ENCODE peak calls at places on chromosomes 13 and 19, in ten cellular contexts. One of them, this sample, is unnamed.

GRCh38 chr13:112653821-112654220 is 36.0 kb upstream of the ATP11A start:
- DNase-seq in prostate gland: no peak
- DNase-seq in Peyer's patch: no peak
- DNase-seq in esophagus squamous epithelium: no peak
- DNase-seq in spleen: no peak
- DNase-seq in endothelial cell of umbilical vein: no peak
- DNase-seq in tibial nerve: no peak
- DNase-seq in heart left ventricle: no peak
- DNase-seq in A549: no peak
- DNase-seq in uterus: no peak
- DNase-seq in this sample: no peak

GRCh38 chr19:5128932-5129389 is 160.0 kb downstream of the KDM4B start:
- DNase-seq in prostate gland: no peak
- DNase-seq in Peyer's patch: no peak
- DNase-seq in esophagus squamous epithelium: no peak
- DNase-seq in spleen: no peak
- DNase-seq in endothelial cell of umbilical vein: peak; percentile 38
- DNase-seq in tibial nerve: no peak
- DNase-seq in heart left ventricle: peak; percentile 37
- DNase-seq in A549: no peak
- DNase-seq in uterus: peak; percentile 49
- DNase-seq in this sample: no peak

GRCh38 chr19:42555801-42556200 is 27.5 kb upstream of the CEACAM1 start:
- DNase-seq in prostate gland: no peak
- DNase-seq in Peyer's patch: no peak
- DNase-seq in esophagus squamous epithelium: no peak
- DNase-seq in spleen: no peak
- DNase-seq in endothelial cell of umbilical vein: no peak
- DNase-seq in tibial nerve: no peak
- DNase-seq in heart left ventricle: no peak
- DNase-seq in A549: no peak
- DNase-seq in uterus: no peak
- DNase-seq in this sample: no peak

GRCh38 chr13:91247768-91248167 is 99.7 kb upstream of the MIR17HG start:
- DNase-seq in prostate gland: no peak
- DNase-seq in Peyer's patch: no peak
- DNase-seq in esophagus squamous epithelium: no peak
- DNase-seq in spleen: no peak
- DNase-seq in endothelial cell of umbilical vein: peak; percentile 33
- DNase-seq in tibial nerve: no peak
- DNase-seq in heart left ventricle: no peak
- DNase-seq in A549: no peak
- DNase-seq in uterus: no peak
- DNase-seq in this sample: no peak

GRCh38 chr19:46896076-46896794 is 35.4 kb downstream of the ARHGAP35 start:
- DNase-seq in prostate gland: no peak
- DNase-seq in Peyer's patch: no peak
- DNase-seq in esophagus squamous epithelium: no peak
- DNase-seq in spleen: no peak
- DNase-seq in endothelial cell of umbilical vein: no peak
- DNase-seq in tibial nerve: no peak
- DNase-seq in heart left ventricle: no peak
- DNase-seq in A549: no peak
- DNase-seq in uterus: no peak
- DNase-seq in this sample: no peak

GRCh38 chr13:20585371-20585770 is 18.4 kb downstream of the IFT88 start:
- DNase-seq in prostate gland: no peak
- DNase-seq in Peyer's patch: no peak
- DNase-seq in esophagus squamous epithelium: no peak
- DNase-seq in spleen: no peak
- DNase-seq in endothelial cell of umbilical vein: no peak
- DNase-seq in tibial nerve: no peak
- DNase-seq in heart left ventricle: no peak
- DNase-seq in A549: no peak
- DNase-seq in uterus: no peak
- DNase-seq in this sample: no peak

GRCh38 chr19:29211562-29212416 is 1.2 kb downstream of the UQCRFS1 start:
- DNase-seq in prostate gland: no peak
- DNase-seq in Peyer's patch: no peak
- DNase-seq in esophagus squamous epithelium: no peak
- DNase-seq in spleen: no peak
- DNase-seq in endothelial cell of umbilical vein: no peak
- DNase-seq in tibial nerve: no peak
- DNase-seq in heart left ventricle: no peak
- DNase-seq in A549: peak; percentile 60
- DNase-seq in uterus: no peak
- DNase-seq in this sample: no peak

GRCh38 chr13:75788494-75788991 is 152.4 kb downstream of the LMO7 start:
- DNase-seq in prostate gland: no peak
- DNase-seq in Peyer's patch: peak; percentile 68
- DNase-seq in esophagus squamous epithelium: no peak
- DNase-seq in spleen: no peak
- DNase-seq in endothelial cell of umbilical vein: peak; percentile 85
- DNase-seq in tibial nerve: no peak
- DNase-seq in heart left ventricle: peak; percentile 34
- DNase-seq in A549: no peak
- DNase-seq in uterus: no peak
- DNase-seq in this sample: no peak

GRCh38 chr13:103692442-103692841 is 626.2 kb upstream of the SLC10A2 start:
- DNase-seq in prostate gland: no peak
- DNase-seq in Peyer's patch: no peak
- DNase-seq in esophagus squamous epithelium: no peak
- DNase-seq in spleen: no peak
- DNase-seq in endothelial cell of umbilical vein: no peak
- DNase-seq in tibial nerve: no peak
- DNase-seq in heart left ventricle: no peak
- DNase-seq in A549: no peak
- DNase-seq in uterus: no peak
- DNase-seq in this sample: no peak

GRCh38 chr13:73874460-73874859 is 259.7 kb downstream of the KLF12 start:
- DNase-seq in prostate gland: no peak
- DNase-seq in Peyer's patch: no peak
- DNase-seq in esophagus squamous epithelium: no peak
- DNase-seq in spleen: no peak
- DNase-seq in endothelial cell of umbilical vein: no peak
- DNase-seq in tibial nerve: no peak
- DNase-seq in heart left ventricle: no peak
- DNase-seq in A549: no peak
- DNase-seq in uterus: no peak
- DNase-seq in this sample: no peak

GRCh38 chr13:40190656-40191100 is 475.8 kb downstream of the FOXO1 start:
- DNase-seq in prostate gland: peak; percentile 30
- DNase-seq in Peyer's patch: no peak
- DNase-seq in esophagus squamous epithelium: peak; percentile 19
- DNase-seq in spleen: peak; percentile 93
- DNase-seq in endothelial cell of umbilical vein: peak; percentile 89
- DNase-seq in tibial nerve: no peak
- DNase-seq in heart left ventricle: peak; percentile 53
- DNase-seq in A549: no peak
- DNase-seq in uterus: peak; percentile 71
- DNase-seq in this sample: peak; percentile 74

GRCh38 chr13:51532736-51533197 is 51.5 kb upstream of the WDFY2 start:
- DNase-seq in prostate gland: no peak
- DNase-seq in Peyer's patch: no peak
- DNase-seq in esophagus squamous epithelium: no peak
- DNase-seq in spleen: no peak
- DNase-seq in endothelial cell of umbilical vein: no peak
- DNase-seq in tibial nerve: no peak
- DNase-seq in heart left ventricle: no peak
- DNase-seq in A549: no peak
- DNase-seq in uterus: no peak
- DNase-seq in this sample: no peak

GRCh38 chr13:51539887-51540286 is 44.4 kb upstream of the WDFY2 start:
- DNase-seq in prostate gland: no peak
- DNase-seq in Peyer's patch: no peak
- DNase-seq in esophagus squamous epithelium: no peak
- DNase-seq in spleen: no peak
- DNase-seq in endothelial cell of umbilical vein: no peak
- DNase-seq in tibial nerve: no peak
- DNase-seq in heart left ventricle: no peak
- DNase-seq in A549: no peak
- DNase-seq in uterus: no peak
- DNase-seq in this sample: no peak

GRCh38 chr13:51538626-51539179 is 45.6 kb upstream of the WDFY2 start:
- DNase-seq in prostate gland: no peak
- DNase-seq in Peyer's patch: no peak
- DNase-seq in esophagus squamous epithelium: no peak
- DNase-seq in spleen: no peak
- DNase-seq in endothelial cell of umbilical vein: no peak
- DNase-seq in tibial nerve: no peak
- DNase-seq in heart left ventricle: no peak
- DNase-seq in A549: no peak
- DNase-seq in uterus: no peak
- DNase-seq in this sample: no peak

GRCh38 chr13:51534075-51534817 is 50.0 kb upstream of the WDFY2 start:
- DNase-seq in prostate gland: no peak
- DNase-seq in Peyer's patch: no peak
- DNase-seq in esophagus squamous epithelium: no peak
- DNase-seq in spleen: peak; percentile 81
- DNase-seq in endothelial cell of umbilical vein: no peak
- DNase-seq in tibial nerve: no peak
- DNase-seq in heart left ventricle: peak; percentile 27
- DNase-seq in A549: no peak
- DNase-seq in uterus: no peak
- DNase-seq in this sample: no peak
- H3K4me1 ChIP-seq in prostate gland: no peaks in the 10 kb centered on the region
- H3K4me1 ChIP-seq in Peyer's patch: no peaks in the 10 kb centered on the region
- H3K4me1 ChIP-seq in esophagus squamous epithelium: no peaks in the 10 kb centered on the region
- H3K4me1 ChIP-seq in spleen: peaks cover 10% of the 10 kb centered on the region
- H3K4me1 ChIP-seq in endothelial cell of umbilical vein: no peaks in the 10 kb centered on the region
- H3K4me1 ChIP-seq in tibial nerve: no peaks in the 10 kb centered on the region
- H3K4me1 ChIP-seq in heart left ventricle: no peaks in the 10 kb centered on the region
- H3K4me1 ChIP-seq in A549: peaks cover 11% of the 10 kb centered on the region
- H3K4me1 ChIP-seq in uterus: no peaks in the 10 kb centered on the region
- H3K4me1 ChIP-seq in this sample: no peaks in the 10 kb centered on the region

DNA sequence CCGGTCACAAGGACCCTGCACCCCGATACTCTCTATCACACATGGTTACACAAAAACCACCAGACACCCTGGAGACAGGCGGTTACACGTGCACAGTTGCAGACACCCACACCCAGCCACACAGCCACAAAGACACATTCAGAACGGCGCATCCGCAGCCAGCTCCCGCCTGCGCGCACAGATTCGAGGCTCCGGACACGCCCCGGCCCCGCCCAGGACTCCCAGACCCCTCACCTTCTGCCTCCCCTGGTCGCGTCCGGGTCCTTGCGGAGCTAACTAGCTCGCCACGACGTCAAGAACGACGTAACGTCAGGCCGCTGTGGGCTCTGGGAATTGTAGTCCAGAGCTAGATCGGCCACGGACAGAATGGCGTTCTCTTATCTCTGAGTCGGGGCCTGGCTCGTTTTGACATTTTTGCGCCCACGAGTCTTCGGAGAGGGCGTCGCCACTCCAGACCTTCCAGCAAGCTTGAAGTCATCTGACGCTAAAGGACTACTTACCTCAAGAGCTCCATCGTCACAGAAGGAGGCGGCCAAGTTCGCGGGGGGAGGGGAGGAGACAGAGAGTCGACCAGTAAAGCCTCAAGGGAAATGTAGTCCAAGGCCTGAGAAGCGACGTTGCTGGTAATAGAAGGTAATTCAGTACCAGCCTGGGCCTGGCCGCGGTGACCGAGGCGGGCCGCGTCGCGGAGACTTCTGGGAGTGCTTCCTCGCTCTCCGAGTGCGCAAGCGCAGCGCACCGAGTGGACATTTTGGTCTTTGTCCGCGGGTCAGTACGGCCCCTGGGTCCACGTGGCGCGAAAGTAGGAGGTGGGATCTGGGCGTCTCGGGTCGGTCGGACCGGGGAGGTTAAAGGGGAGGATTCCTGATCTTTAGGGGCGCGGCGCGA is at the start of the genes ZNF146 and ZNF565:
- DNase-seq in prostate gland: peak; percentile 97
- DNase-seq in Peyer's patch: peak; percentile 96
- DNase-seq in esophagus squamous epithelium: peak; percentile 92
- DNase-seq in spleen: peak; percentile 99
- DNase-seq in endothelial cell of umbilical vein: peak; percentile 98
- DNase-seq in tibial nerve: peak; percentile 92
- DNase-seq in heart left ventricle: peak; percentile 98
- DNase-seq in A549: peak; percentile 100
- DNase-seq in uterus: peak; percentile 98
- DNase-seq in this sample: peak; percentile 99
- TF ChIP-seq CTCF in prostate gland: peak; percentile 51
- TF ChIP-seq CTCF in Peyer's patch: peak; percentile 45
- TF ChIP-seq CTCF in esophagus squamous epithelium: peak; percentile 40
- TF ChIP-seq CTCF in spleen: peak; percentile 28
- TF ChIP-seq CTCF in endothelial cell of umbilical vein: no peak
- TF ChIP-seq CTCF in tibial nerve: peak; percentile 20
- TF ChIP-seq CTCF in heart left ventricle: no peak
- TF ChIP-seq CTCF in A549: no peak
- TF ChIP-seq CTCF in uterus: peak; percentile 38
- TF ChIP-seq CTCF in this sample: no peak

DNA sequence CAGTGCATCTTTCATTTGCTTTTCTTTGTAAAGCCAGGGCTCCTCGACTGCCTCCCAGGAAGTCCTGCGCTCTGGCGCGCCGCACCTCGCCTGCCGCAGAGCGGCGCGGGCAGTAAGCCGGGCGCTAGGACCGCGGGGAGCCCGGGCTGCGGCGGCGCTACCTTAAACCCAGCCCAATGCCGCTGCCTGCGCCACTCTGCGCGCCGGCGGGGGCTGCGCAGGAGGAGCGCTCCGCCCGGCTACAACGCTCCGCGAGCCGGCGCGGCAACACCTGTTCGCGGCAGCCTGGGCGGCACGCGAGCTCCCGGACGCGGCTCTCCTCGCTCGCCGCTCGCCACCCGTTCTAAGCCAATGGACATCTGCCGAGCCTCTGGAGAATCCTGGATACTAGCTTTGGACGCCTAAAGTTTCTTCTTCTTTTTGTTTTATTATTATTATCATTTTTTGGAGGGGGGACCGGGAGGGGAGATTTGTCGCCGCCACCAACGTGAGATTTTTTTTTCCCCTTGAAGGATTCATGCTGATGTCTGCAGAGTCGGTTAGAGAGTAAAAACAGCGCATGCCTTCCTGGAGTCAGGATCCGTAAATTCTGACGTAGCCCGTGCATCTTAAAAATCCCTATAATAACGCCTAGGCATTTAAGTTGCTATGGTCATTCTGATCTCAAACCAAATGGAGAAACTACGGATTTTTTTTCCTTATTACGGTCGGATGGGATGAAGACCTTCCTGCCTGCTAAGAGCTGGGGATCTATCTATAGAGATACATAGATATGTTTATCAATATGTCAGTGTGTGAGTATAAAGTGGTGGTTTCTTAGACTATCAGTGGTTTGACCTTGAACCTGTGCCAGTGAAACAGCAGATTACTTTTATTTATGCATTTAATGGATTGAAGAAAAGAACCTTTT is at the start of gene FGF9:
- DNase-seq in prostate gland: peak; percentile 62
- DNase-seq in Peyer's patch: peak; percentile 89
- DNase-seq in esophagus squamous epithelium: no peak
- DNase-seq in spleen: peak; percentile 95
- DNase-seq in endothelial cell of umbilical vein: peak; percentile 54
- DNase-seq in tibial nerve: no peak
- DNase-seq in heart left ventricle: peak; percentile 81
- DNase-seq in A549: peak; percentile 47
- DNase-seq in uterus: peak; percentile 54
- DNase-seq in this sample: peak; percentile 76
- TF ChIP-seq POLR2A in prostate gland: peak; percentile 34
- TF ChIP-seq POLR2A in Peyer's patch: peak; percentile 68
- TF ChIP-seq POLR2A in esophagus squamous epithelium: peak; percentile 20
- TF ChIP-seq POLR2A in spleen: no peak
- TF ChIP-seq POLR2A in endothelial cell of umbilical vein: no peak
- TF ChIP-seq POLR2A in tibial nerve: peak; percentile 40
- TF ChIP-seq POLR2A in heart left ventricle: peak; percentile 79
- TF ChIP-seq POLR2A in A549: peak; percentile 29
- TF ChIP-seq POLR2A in uterus: peak; percentile 60
- TF ChIP-seq POLR2A in this sample: no peak

GRCh38 chr19:2543463-2544442 is 67.8 kb downstream of the GADD45B start:
- DNase-seq in prostate gland: peak; percentile 91
- DNase-seq in Peyer's patch: peak; percentile 90
- DNase-seq in esophagus squamous epithelium: peak; percentile 63
- DNase-seq in spleen: peak; percentile 92
- DNase-seq in endothelial cell of umbilical vein: peak; percentile 97
- DNase-seq in tibial nerve: peak; percentile 91
- DNase-seq in heart left ventricle: peak; percentile 91
- DNase-seq in A549: peak; percentile 73
- DNase-seq in uterus: peak; percentile 93
- DNase-seq in this sample: peak; percentile 99
- H3K4me1 ChIP-seq in prostate gland: peaks cover 44% of the 10 kb centered on the region
- H3K4me1 ChIP-seq in Peyer's patch: peaks cover 62% of the 10 kb centered on the region
- H3K4me1 ChIP-seq in esophagus squamous epithelium: peaks cover 55% of the 10 kb centered on the region
- H3K4me1 ChIP-seq in spleen: peaks cover 40% of the 10 kb centered on the region
- H3K4me1 ChIP-seq in endothelial cell of umbilical vein: peaks cover 58% of the 10 kb centered on the region
- H3K4me1 ChIP-seq in tibial nerve: peaks cover 2% of the 10 kb centered on the region
- H3K4me1 ChIP-seq in heart left ventricle: peaks cover 79% of the 10 kb centered on the region
- H3K4me1 ChIP-seq in A549: peaks cover 64% of the 10 kb centered on the region
- H3K4me1 ChIP-seq in uterus: peaks cover 19% of the 10 kb centered on the region
- H3K4me1 ChIP-seq in this sample: peaks cover 65% of the 10 kb centered on the region

This sample was measured in sigmoid colon.